ENCODE peak calls at places on chromosomes 1 and 21, in nine cellular contexts. W is choroid plexus epithelial cell, A is RPMI7951, I is GM10248, N is breast epithelium, U is cardiac fibroblast, M is T47D, P is MM.1S, H is AG08396. Z is an unnamed sample.

GRCh38 chr1:30915491-30916230 is 7.1 kb upstream of the SDC3 start:
- DNase-seq in W (no peak), A (no peak), I (no peak), N (no peak), U (no peak), M (no peak), P (no peak), H (no peak), Z (no peak)

GRCh38 chr1:244821134-244821533 is 14.3 kb upstream of the COX20 start:
- DNase-seq in W (no peak), A (no peak), I (no peak), N (no peak), U (no peak), M (no peak), P (no peak), H (no peak), Z (no peak)

GRCh38 chr1:1073743-1074587 is at the start of gene RNF223:
- DNase-seq in W (no peak), A (no peak), I (no peak), N (peak; percentile 86), U (no peak), M (peak; percentile 98), P (no peak), H (no peak), Z (no peak)

GRCh38 chr1:151715726-151716404 is 738 bp downstream of the CELF3 start:
- DNase-seq in W (no peak), A (no peak), I (no peak), N (no peak), U (no peak), M (no peak), P (no peak), H (no peak), Z (no peak)

GRCh38 chr1:40897499-40897898 is 35.3 kb upstream of the CITED4 start:
- DNase-seq in W (peak; percentile 57), A (peak; percentile 33), I (no peak), N (no peak), U (peak; percentile 91), M (no peak), P (no peak), H (no peak), Z (peak; percentile 45)

GRCh38 chr21:16572032-16572431 is 842.2 kb downstream of the USP25 start:
- DNase-seq in W (peak; percentile 54), A (no peak), I (no peak), N (no peak), U (peak; percentile 56), M (no peak), P (no peak), H (no peak), Z (no peak)

GRCh38 chr1:152747831-152748230 is 10.0 kb upstream of the KPRP start:
- DNase-seq in W (no peak), A (no peak), I (no peak), N (no peak), U (no peak), M (no peak), P (no peak), H (no peak), Z (no peak)

GRCh38 chr1:95388041-95388440 is 154.0 kb downstream of the RWDD3 start:
- DNase-seq in W (no peak), A (no peak), I (no peak), N (no peak), U (no peak), M (no peak), P (no peak), H (no peak), Z (no peak)

GRCh38 chr1:206550446-206550845 is 43.1 kb downstream of the RASSF5 start:
- DNase-seq in W (no peak), A (no peak), I (no peak), N (no peak), U (no peak), M (peak; percentile 39), P (no peak), H (no peak), Z (no peak)